ENCODE peak calls at places on chromosomes 2 and 18, in seven cellular contexts. Y is activated gamma-delta T cell, N is AG08396, H is fibroblast of villous mesenchyme, E is astrocyte of the spinal cord, K is A549, A is IMR-90. F is an unnamed sample.

GRCh38 chr2:20506281-20506685 is 59.4 kb downstream of the RHOB start:
- DNase-seq in Y (no peak), N (peak; percentile 64), H (peak; percentile 78), E (peak; percentile 60), K (no peak), A (peak; percentile 81), F (no peak)

GRCh38 chr2:21037671-21038108 is 6.2 kb downstream of the APOB start:
- DNase-seq in Y (no peak), N (no peak), H (no peak), E (no peak), K (no peak), A (no peak), F (no peak)

GRCh38 chr2:122166820-122167219 is 411.4 kb downstream of the TSN start:
- DNase-seq in Y (no peak), N (no peak), H (no peak), E (no peak), K (no peak), A (no peak), F (no peak)

GRCh38 chr2:19187323-19188020 is 171.0 kb downstream of the OSR1 start:
- DNase-seq in Y (no peak), N (peak; percentile 29), H (no peak), E (peak; percentile 49), K (no peak), A (peak; percentile 85), F (no peak)

GRCh38 chr2:241895732-241896641 is 26.5 kb downstream of the RTP5 start:
- DNase-seq in Y (no peak), N (peak; percentile 64), H (peak; percentile 75), E (no peak), K (no peak), A (peak; percentile 30), F (peak; percentile 20)

GRCh38 chr18:28087173-28087563 is 89.8 kb downstream of the CDH2 start:
- DNase-seq in Y (no peak), N (no peak), H (no peak), E (peak; percentile 46), K (no peak), A (no peak), F (no peak)

GRCh38 chr2:78351208-78351607 is 674.3 kb upstream of the REG3G start:
- DNase-seq in Y (no peak), N (no peak), H (no peak), E (no peak), K (peak; percentile 0), A (no peak), F (no peak)

GRCh38 chr2:150672311-150672710 is 184.8 kb upstream of the RND3 start:
- DNase-seq in Y (no peak), N (no peak), H (no peak), E (no peak), K (no peak), A (peak; percentile 54), F (no peak)

GRCh38 chr2:64859208-64860161 is 129.7 kb upstream of the SLC1A4 start:
- DNase-seq in Y (no peak), N (peak; percentile 95), H (peak; percentile 95), E (peak; percentile 92), K (peak; percentile 93), A (peak; percentile 87), F (peak; percentile 94)

GRCh38 chr2:227411320-227411989 is 23.7 kb upstream of the SCYGR1 start:
- DNase-seq in Y (no peak), N (no peak), H (peak; percentile 20), E (peak; percentile 46), K (no peak), A (peak; percentile 39), F (no peak)

GRCh38 chr2:227033471-227034148 is 130.4 kb downstream of the COL4A4 start:
- DNase-seq in Y (no peak), N (peak; percentile 66), H (peak; percentile 86), E (peak; percentile 20), K (peak; percentile 50), A (peak; percentile 32), F (no peak)

GRCh38 chr2:89767581-89768435 is 1076.3 kb downstream of the RPIA start:
- DNase-seq in Y (no peak), N (no peak), H (no peak), E (no peak), K (no peak), A (no peak), F (peak; percentile 82)

GRCh38 chr2:42722328-42723190 is 41.4 kb downstream of the OXER1 start:
- DNase-seq in Y (no peak), N (peak; percentile 64), H (peak; percentile 95), E (peak; percentile 86), K (no peak), A (peak; percentile 89), F (no peak)

GRCh38 chr2:88127888-88128653 is at the start of gene FABP1:
- DNase-seq in Y (no peak), N (no peak), H (no peak), E (no peak), K (no peak), A (no peak), F (no peak)

GRCh38 chr2:37645363-37645762 is 26.1 kb downstream of the CDC42EP3 start:
- DNase-seq in Y (no peak), N (no peak), H (no peak), E (peak; percentile 68), K (no peak), A (peak; percentile 72), F (no peak)

GRCh38 chr2:26243643-26244478 is 571 bp downstream of the HADHA start:
- DNase-seq in Y (no peak), N (peak; percentile 6), H (peak; percentile 49), E (peak; percentile 50), K (peak; percentile 19), A (peak; percentile 21), F (no peak)

GRCh38 chr2:192978317-192978874 is 783.7 kb upstream of the TMEFF2 start:
- DNase-seq in Y (no peak), N (no peak), H (no peak), E (no peak), K (no peak), A (no peak), F (no peak)

GRCh38 chr2:241112592-241112991 is 10.5 kb upstream of the MTERF4 start:
- DNase-seq in Y (no peak), N (no peak), H (no peak), E (no peak), K (no peak), A (no peak), F (no peak)

GRCh38 chr2:54103454-54104314 is 11.7 kb upstream of the ACYP2 start:
- DNase-seq in Y (no peak), N (peak; percentile 69), H (peak; percentile 32), E (peak; percentile 69), K (peak; percentile 71), A (peak; percentile 54), F (no peak)

GRCh38 chr2:100786985-100787384 is 33.0 kb upstream of the NPAS2 start:
- DNase-seq in Y (no peak), N (no peak), H (no peak), E (no peak), K (no peak), A (no peak), F (no peak)

GRCh38 chr2:168607992-168608391 is 151.9 kb downstream of the CERS6 start:
- DNase-seq in Y (no peak), N (no peak), H (peak; percentile 62), E (peak; percentile 40), K (no peak), A (peak; percentile 39), F (no peak)

GRCh38 chr18:35610089-35610488 is 28.5 kb downstream of the GALNT1 start:
- DNase-seq in Y (no peak), N (no peak), H (no peak), E (no peak), K (no peak), A (no peak), F (no peak)

GRCh38 chr18:35466815-35467623 is 30.7 kb downstream of the INO80C start:
- DNase-seq in Y (no peak), N (no peak), H (no peak), E (no peak), K (no peak), A (no peak), F (no peak)

GRCh38 chr2:141187063-141187429 is 943.8 kb downstream of the LRP1B start:
- DNase-seq in Y (no peak), N (no peak), H (no peak), E (no peak), K (no peak), A (no peak), F (no peak)

GRCh38 chr2:181319291-181319690 is 137.9 kb upstream of the ITGA4 start:
- DNase-seq in Y (no peak), N (no peak), H (no peak), E (no peak), K (no peak), A (no peak), F (no peak)

GRCh38 chr2:232870002-232870765 is at the start of gene SNORC:
- DNase-seq in Y (no peak), N (no peak), H (no peak), E (no peak), K (no peak), A (no peak), F (no peak)

GRCh38 chr2:239546541-239546940 is 145.7 kb upstream of the HDAC4 start:
- DNase-seq in Y (no peak), N (no peak), H (no peak), E (no peak), K (no peak), A (no peak), F (no peak)

GRCh38 chr2:127065932-127066318 is 41.0 kb downstream of the BIN1 start:
- DNase-seq in Y (no peak), N (no peak), H (no peak), E (no peak), K (no peak), A (no peak), F (no peak)